ENCODE peak calls at places on chromosomes 12 and 14, in seven cellular contexts. One of them, this sample, is unnamed.
A peak's percentile ranks its signal among the peaks of the same experiment; 100 is the strongest.

GRCh38 chr14:102948698-102949061 is 26.2 kb downstream of the AMN start:
- DNase-seq in SK-N-SH: no peak
- DNase-seq in HCT116: no peak
- DNase-seq in GM12878: no peak
- DNase-seq in HepG2: no peak
- DNase-seq in H1: no peak
- DNase-seq in K562: no peak
- DNase-seq in this sample: no peak

GRCh38 chr14:71021347-71022014 is 114.2 kb downstream of the PCNX1 start:
- DNase-seq in SK-N-SH: no peak
- DNase-seq in HCT116: peak; percentile 8
- DNase-seq in GM12878: no peak
- DNase-seq in HepG2: no peak
- DNase-seq in H1: no peak
- DNase-seq in K562: no peak
- DNase-seq in this sample: no peak

GRCh38 chr12:96274331-96274730 is 80.2 kb downstream of the ELK3 start:
- DNase-seq in SK-N-SH: no peak
- DNase-seq in HCT116: no peak
- DNase-seq in GM12878: no peak
- DNase-seq in HepG2: no peak
- DNase-seq in H1: no peak
- DNase-seq in K562: no peak
- DNase-seq in this sample: no peak

GRCh38 chr14:98138666-98139065 is 1133.3 kb downstream of the BCL11B start:
- DNase-seq in SK-N-SH: peak; percentile 17
- DNase-seq in HCT116: peak; percentile 1
- DNase-seq in GM12878: no peak
- DNase-seq in HepG2: no peak
- DNase-seq in H1: peak; percentile 76
- DNase-seq in K562: peak; percentile 9
- DNase-seq in this sample: no peak

GRCh38 chr12:11652351-11653040 is 3.0 kb downstream of the ETV6 start:
- DNase-seq in SK-N-SH: no peak
- DNase-seq in HCT116: no peak
- DNase-seq in GM12878: peak; percentile 71
- DNase-seq in HepG2: no peak
- DNase-seq in H1: no peak
- DNase-seq in K562: peak; percentile 29
- DNase-seq in this sample: no peak

GRCh38 chr14:58732387-58732786 is 94.6 kb downstream of the DACT1 start:
- DNase-seq in SK-N-SH: no peak
- DNase-seq in HCT116: no peak
- DNase-seq in GM12878: no peak
- DNase-seq in HepG2: no peak
- DNase-seq in H1: no peak
- DNase-seq in K562: no peak
- DNase-seq in this sample: no peak

GRCh38 chr12:56661560-56661959 is 15.8 kb upstream of the ATP5F1B start:
- DNase-seq in SK-N-SH: no peak
- DNase-seq in HCT116: no peak
- DNase-seq in GM12878: no peak
- DNase-seq in HepG2: no peak
- DNase-seq in H1: no peak
- DNase-seq in K562: no peak
- DNase-seq in this sample: no peak

GRCh38 chr14:106652494-106652893 is 1126.1 kb downstream of the TMEM121 start:
- DNase-seq in SK-N-SH: no peak
- DNase-seq in HCT116: no peak
- DNase-seq in GM12878: peak; percentile 42
- DNase-seq in HepG2: no peak
- DNase-seq in H1: no peak
- DNase-seq in K562: no peak
- DNase-seq in this sample: no peak

GRCh38 chr14:20818861-20819260 is 16.2 kb upstream of the RNASE1 start:
- DNase-seq in SK-N-SH: no peak
- DNase-seq in HCT116: no peak
- DNase-seq in GM12878: no peak
- DNase-seq in HepG2: no peak
- DNase-seq in H1: no peak
- DNase-seq in K562: peak; percentile 12
- DNase-seq in this sample: peak; percentile 28

GRCh38 chr14:74409441-74409840 is 16.6 kb downstream of the SYNDIG1L start:
- DNase-seq in SK-N-SH: no peak
- DNase-seq in HCT116: no peak
- DNase-seq in GM12878: no peak
- DNase-seq in HepG2: no peak
- DNase-seq in H1: no peak
- DNase-seq in K562: no peak
- DNase-seq in this sample: no peak

GRCh38 chr12:16513231-16513630 is 92.7 kb downstream of the LMO3 start:
- DNase-seq in SK-N-SH: no peak
- DNase-seq in HCT116: no peak
- DNase-seq in GM12878: no peak
- DNase-seq in HepG2: no peak
- DNase-seq in H1: no peak
- DNase-seq in K562: no peak
- DNase-seq in this sample: no peak

GRCh38 chr12:127723236-127723635 is 543.7 kb upstream of the TMEM132C start:
- DNase-seq in SK-N-SH: peak; percentile 42
- DNase-seq in HCT116: no peak
- DNase-seq in GM12878: no peak
- DNase-seq in HepG2: no peak
- DNase-seq in H1: no peak
- DNase-seq in K562: no peak
- DNase-seq in this sample: no peak

GRCh38 chr14:99659333-99659741 is 14.4 kb downstream of the HHIPL1 start:
- DNase-seq in SK-N-SH: no peak
- DNase-seq in HCT116: no peak
- DNase-seq in GM12878: no peak
- DNase-seq in HepG2: no peak
- DNase-seq in H1: peak; percentile 68
- DNase-seq in K562: no peak
- DNase-seq in this sample: no peak

GRCh38 chr14:38255673-38256357 is at the start of gene CLEC14A:
- DNase-seq in SK-N-SH: no peak
- DNase-seq in HCT116: no peak
- DNase-seq in GM12878: no peak
- DNase-seq in HepG2: no peak
- DNase-seq in H1: peak; percentile 77
- DNase-seq in K562: no peak
- DNase-seq in this sample: no peak

GRCh38 chr12:116186482-116187157 is 90.9 kb downstream of the MED13L start:
- DNase-seq in SK-N-SH: no peak
- DNase-seq in HCT116: no peak
- DNase-seq in GM12878: no peak
- DNase-seq in HepG2: peak; percentile 36
- DNase-seq in H1: no peak
- DNase-seq in K562: no peak
- DNase-seq in this sample: no peak

GRCh38 chr14:66709292-66709691 is 201.3 kb downstream of the GPHN start:
- DNase-seq in SK-N-SH: no peak
- DNase-seq in HCT116: peak; percentile 21
- DNase-seq in GM12878: no peak
- DNase-seq in HepG2: peak; percentile 8
- DNase-seq in H1: no peak
- DNase-seq in K562: no peak
- DNase-seq in this sample: no peak

GRCh38 chr12:124636138-124636968 is 68.9 kb upstream of the NCOR2 start:
- DNase-seq in SK-N-SH: no peak
- DNase-seq in HCT116: peak; percentile 40
- DNase-seq in GM12878: peak; percentile 11
- DNase-seq in HepG2: no peak
- DNase-seq in H1: no peak
- DNase-seq in K562: peak; percentile 92
- DNase-seq in this sample: no peak

DNA sequence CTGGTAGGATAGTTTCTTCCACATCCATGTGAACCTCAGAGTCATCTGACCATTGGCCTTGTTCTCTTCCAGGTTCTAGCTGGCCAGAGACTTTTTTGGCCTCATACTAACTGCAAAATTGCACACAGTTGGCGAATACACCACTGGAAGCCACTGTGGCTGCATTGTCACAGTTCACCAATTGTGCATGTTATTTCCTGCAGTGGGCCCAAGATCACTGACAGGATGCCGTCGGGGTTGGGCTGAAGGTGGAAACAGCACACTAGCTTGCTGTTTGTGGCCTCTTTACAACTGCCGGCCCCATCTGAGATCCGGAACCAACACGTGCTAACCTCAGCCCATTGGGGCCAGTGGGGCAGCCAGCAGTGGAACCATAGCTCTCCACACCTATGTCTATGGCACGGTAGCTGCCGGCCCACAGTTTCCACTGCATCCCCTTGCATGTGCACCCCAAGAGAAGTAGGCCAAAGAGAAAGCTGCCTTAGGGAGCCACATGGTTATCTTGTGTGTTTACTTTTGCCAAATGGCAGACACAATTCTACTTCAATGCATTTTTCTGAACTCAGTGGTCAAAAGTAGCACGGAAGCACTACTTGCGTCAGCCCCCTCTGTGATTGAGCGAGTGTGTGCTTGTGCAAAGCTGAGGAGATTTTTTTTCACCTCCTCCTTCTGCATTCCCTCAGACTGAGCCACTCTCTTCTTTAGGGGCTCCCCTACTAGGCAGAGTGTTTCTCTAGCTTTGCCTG is 464.0 kb downstream of the RAD51B start:
- DNase-seq in SK-N-SH: no peak
- DNase-seq in HCT116: no peak
- DNase-seq in GM12878: peak; percentile 95
- DNase-seq in HepG2: no peak
- DNase-seq in H1: no peak
- DNase-seq in K562: no peak
- DNase-seq in this sample: no peak
- TF ChIP-seq JUND in SK-N-SH: no peak
- TF ChIP-seq JUND in HCT116: no peak
- TF ChIP-seq JUND in GM12878: no peak
- TF ChIP-seq JUND in HepG2: no peak
- TF ChIP-seq JUND in H1: no peak
- TF ChIP-seq JUND in K562: no peak
- TF ChIP-seq JUND in this sample: no peak

DNA sequence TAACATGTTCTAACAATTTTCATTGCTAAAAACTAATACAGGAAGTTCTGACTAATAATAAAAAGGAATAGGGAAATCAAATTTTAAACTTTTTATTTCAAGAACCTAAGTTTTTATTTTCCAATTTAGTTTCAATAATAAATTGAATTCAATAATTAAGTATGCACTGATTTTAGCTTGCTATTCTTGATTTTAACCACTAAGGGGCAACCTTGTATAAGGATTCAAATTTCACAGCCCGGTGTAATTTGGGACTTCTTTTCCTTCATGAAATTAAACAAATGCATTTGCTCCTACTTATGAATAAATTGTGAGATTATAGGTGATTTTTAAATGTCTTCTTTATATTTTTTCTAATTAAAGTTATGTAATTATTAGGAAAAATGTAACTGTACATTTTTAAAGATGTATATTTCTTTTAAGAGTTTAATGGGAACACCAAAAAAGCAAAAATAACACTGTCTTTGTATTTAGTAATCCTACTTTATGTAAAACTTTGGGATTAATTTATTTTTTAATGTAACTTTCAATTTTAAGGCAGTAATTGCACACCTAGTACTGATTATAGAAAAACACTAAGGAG is 241.4 kb upstream of the PDZRN4 start:
- DNase-seq in SK-N-SH: peak; percentile 17
- DNase-seq in HCT116: peak; percentile 22
- DNase-seq in GM12878: no peak
- DNase-seq in HepG2: peak; percentile 4
- DNase-seq in H1: no peak
- DNase-seq in K562: peak; percentile 29
- DNase-seq in this sample: no peak
- TF ChIP-seq JUND in SK-N-SH: no peak
- TF ChIP-seq JUND in HCT116: no peak
- TF ChIP-seq JUND in GM12878: no peak
- TF ChIP-seq JUND in HepG2: no peak
- TF ChIP-seq JUND in H1: no peak
- TF ChIP-seq JUND in K562: no peak
- TF ChIP-seq JUND in this sample: no peak

GRCh38 chr12:126343352-126343751 is 1278.1 kb downstream of the AACS start:
- DNase-seq in SK-N-SH: no peak
- DNase-seq in HCT116: no peak
- DNase-seq in GM12878: no peak
- DNase-seq in HepG2: no peak
- DNase-seq in H1: no peak
- DNase-seq in K562: no peak
- DNase-seq in this sample: no peak
- TF ChIP-seq JUND in SK-N-SH: no peak
- TF ChIP-seq JUND in HCT116: no peak
- TF ChIP-seq JUND in GM12878: no peak
- TF ChIP-seq JUND in HepG2: no peak
- TF ChIP-seq JUND in H1: no peak
- TF ChIP-seq JUND in K562: no peak
- TF ChIP-seq JUND in this sample: no peak

DNA sequence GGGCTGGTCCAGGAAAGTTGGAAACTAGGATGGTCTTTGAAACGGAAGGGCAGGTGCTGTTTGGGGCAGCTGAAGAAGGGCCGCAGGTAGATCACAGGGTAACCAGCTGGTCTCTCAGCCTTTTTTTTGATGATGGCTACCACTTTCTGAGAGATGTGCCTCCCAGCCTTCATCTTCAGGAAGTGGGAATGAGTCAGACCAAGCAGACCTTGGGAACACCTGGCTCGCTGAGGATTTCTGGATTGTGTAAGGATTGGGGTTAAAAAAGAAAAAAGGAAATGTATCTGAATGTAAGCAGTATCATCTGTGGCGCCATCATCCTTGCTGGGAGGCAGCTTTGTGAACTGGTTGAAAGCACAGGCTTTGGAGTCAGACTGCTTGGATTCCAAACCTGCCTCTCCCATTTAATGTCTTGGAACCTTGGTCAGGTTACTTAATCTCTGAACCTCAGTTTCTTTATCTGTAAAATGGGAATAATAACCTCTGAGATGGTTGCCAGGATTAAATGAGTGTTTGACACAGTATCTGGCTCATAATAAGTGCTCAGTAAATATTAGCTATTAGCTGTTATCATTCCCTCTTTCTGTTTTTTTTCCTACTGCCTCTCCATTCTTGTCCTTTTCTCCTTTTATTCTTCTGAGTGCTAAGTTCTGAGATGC is 1.7 kb downstream of the PRPF40B start:
- DNase-seq in SK-N-SH: no peak
- DNase-seq in HCT116: peak; percentile 7
- DNase-seq in GM12878: no peak
- DNase-seq in HepG2: no peak
- DNase-seq in H1: no peak
- DNase-seq in K562: peak; percentile 10
- DNase-seq in this sample: no peak
- TF ChIP-seq JUND in SK-N-SH: no peak
- TF ChIP-seq JUND in HCT116: peak; percentile 43
- TF ChIP-seq JUND in GM12878: no peak
- TF ChIP-seq JUND in HepG2: no peak
- TF ChIP-seq JUND in H1: no peak
- TF ChIP-seq JUND in K562: no peak
- TF ChIP-seq JUND in this sample: no peak